ENCODE peak calls at places on chromosomes 1 and 21, in nine cellular contexts. I is T-helper 9 cell; E is stimulated activated CD8-positive, alpha-beta memory T cell treated with anti-CD3 and anti-CD28 coated beads, Interleukin-4, amount 100 ng/mL, for 24 hours; P is HCT116; B is PC-3; W is HT1080; Z is activated CD8-positive, alpha-beta memory T cell treated with anti-CD3 and anti-CD28 coated beads, Interleukin-2, amount 50 U/mL, for 48 hours; V is left ventricle myocardium inferior; Y is CD8-positive, alpha-beta T cell. M is an unnamed sample.

GRCh38 chr21:46347791-46348381 is 23.9 kb downstream of the PCNT start:
- DNase-seq in Z (no peak), P (no peak), Y (no peak), E (no peak), V (peak; percentile 74), I (no peak), B (no peak), W (peak; percentile 10), M (no peak)

GRCh38 chr1:118101445-118101844 is 83.6 kb downstream of the SPAG17 start:
- DNase-seq in I (no peak), E (no peak), B (peak; percentile 73), Z (no peak), W (peak; percentile 36), Y (no peak), P (no peak), V (no peak), M (no peak)

GRCh38 chr21:15297829-15298228 is 233.0 kb upstream of the NRIP1 start:
- DNase-seq in I (no peak), W (no peak), Z (no peak), B (no peak), Y (no peak), E (no peak), P (no peak), V (no peak), M (no peak)

GRCh38 chr1:160460214-160460642 is 59.9 kb downstream of the VANGL2 start:
- DNase-seq in E (no peak), B (no peak), P (no peak), V (no peak), Z (no peak), Y (no peak), I (no peak), W (no peak), M (peak; percentile 60)

GRCh38 chr1:20185834-20186782 is at the start of the genes PLA2G2C and UBXN10:
- DNase-seq in P (no peak), W (no peak), I (peak; percentile 17), Y (peak; percentile 48), Z (peak; percentile 78), B (no peak), V (peak; percentile 59), E (peak; percentile 49), M (peak; percentile 36)

GRCh38 chr1:30511106-30511505 is 212.3 kb downstream of the MATN1 start:
- DNase-seq in I (no peak), P (no peak), V (no peak), W (no peak), Z (no peak), Y (no peak), B (no peak), E (no peak), M (no peak)

GRCh38 chr1:202592141-202592540 is 118.1 kb downstream of the SYT2 start:
- DNase-seq in B (no peak), E (no peak), V (no peak), P (no peak), Y (no peak), W (no peak), I (no peak), Z (no peak), M (no peak)

GRCh38 chr1:9121891-9122409 is 7.0 kb downstream of the GPR157 start:
- DNase-seq in V (no peak), I (no peak), Z (no peak), E (peak; percentile 33), W (no peak), B (no peak), Y (peak; percentile 61), P (no peak), M (peak; percentile 63)

GRCh38 chr1:184160236-184160635 is 108.7 kb downstream of the TSEN15 start:
- DNase-seq in I (no peak), W (peak; percentile 66), Y (no peak), E (peak; percentile 9), V (no peak), Z (no peak), P (no peak), B (peak; percentile 50), M (no peak)

M was measured in stimulated activated naive B cell treated with anti-CD40 and anti-IgM and Interleukin-4, amounts not matched to agents 10 μg/mL and 1 μg/mL and 100 μg/mL, for 72 hours.